ENCODE peak calls at places on chromosomes 5 and 9, in seven cellular contexts. X is A673, V is Karpas-422, T is GM12865, A is ascending aorta, L is PC-9, C is right lobe of liver. S is an unnamed sample.

GRCh38 chr5:173230741-173231380 is 4.1 kb downstream of the NKX2-5 start:
- DNase-seq in A (no peak), T (no peak), V (no peak), L (no peak), X (no peak), C (no peak), S (no peak)

GRCh38 chr9:117060963-117061362 is 353.9 kb downstream of the ASTN2 start:
- DNase-seq in V (no peak), C (no peak), L (no peak), X (no peak), T (no peak), A (no peak), S (no peak)

GRCh38 chr9:92278117-92278516 is 15.4 kb downstream of the IARS1 start:
- DNase-seq in L (no peak), T (no peak), A (no peak), X (no peak), C (no peak), V (no peak), S (no peak)

GRCh38 chr9:91771027-91771426 is 179.0 kb downstream of the ROR2 start:
- DNase-seq in V (peak; percentile 43), C (no peak), L (no peak), X (peak; percentile 25), A (no peak), T (no peak), S (no peak)

GRCh38 chr9:83472764-83473163 is 65.4 kb downstream of the FRMD3 start:
- DNase-seq in A (no peak), L (no peak), V (no peak), T (no peak), C (no peak), X (no peak), S (peak; percentile 23)

GRCh38 chr5:10423009-10423408 is 18.7 kb upstream of the ROPN1L start:
- DNase-seq in X (no peak), C (no peak), T (no peak), V (no peak), L (no peak), A (no peak), S (no peak)

GRCh38 chr9:281753-282645 is 67.3 kb downstream of the DOCK8 start:
- DNase-seq in L (no peak), V (no peak), A (no peak), X (no peak), T (no peak), C (no peak), S (no peak)

GRCh38 chr5:149791881-149792280 is 61.8 kb downstream of the PPARGC1B start:
- DNase-seq in V (no peak), X (no peak), T (no peak), L (no peak), C (no peak), A (no peak), S (no peak)

GRCh38 chr5:95761771-95762680 is 30.9 kb downstream of the RHOBTB3 start:
- DNase-seq in V (no peak), L (no peak), X (no peak), C (no peak), A (no peak), T (no peak), S (no peak)

GRCh38 chr9:95249986-95250385 is 67.5 kb downstream of the FANCC start:
- DNase-seq in X (no peak), C (no peak), T (no peak), A (no peak), V (no peak), L (no peak), S (no peak)

GRCh38 chr9:68574150-68574549 is 33.5 kb upstream of the TMEM252 start:
- DNase-seq in T (no peak), L (no peak), A (no peak), C (no peak), X (no peak), V (no peak), S (no peak)

GRCh38 chr5:97854871-97855762 is 672.1 kb upstream of the RIOK2 start:
- DNase-seq in A (no peak), T (no peak), L (no peak), V (no peak), X (peak; percentile 47), C (no peak), S (no peak)

GRCh38 chr5:76371955-76372319 is 31.1 kb upstream of the IQGAP2 start:
- DNase-seq in X (no peak), L (peak; percentile 61), V (no peak), C (no peak), A (no peak), T (no peak), S (no peak)

GRCh38 chr5:172445866-172446265 is 8.5 kb downstream of the SH3PXD2B start:
- DNase-seq in A (no peak), X (no peak), T (no peak), V (no peak), C (no peak), L (no peak), S (no peak)

GRCh38 chr9:96344458-96345180 is 38.9 kb downstream of the SLC35D2 start:
- DNase-seq in L (peak; percentile 87), V (no peak), A (no peak), C (no peak), X (peak; percentile 77), T (no peak), S (peak; percentile 62)

GRCh38 chr5:72510610-72511121 is 3.5 kb upstream of the ZNF366 start:
- DNase-seq in L (no peak), T (peak; percentile 67), V (no peak), A (peak; percentile 87), X (no peak), C (no peak), S (no peak)

S was measured in lower leg skin.